ENCODE peak calls at places on chromosome 13, in eight cellular contexts. G is lower leg skin, O is IMR-90, D is NB4, B is heart left ventricle, K is A549, I is transverse colon, N is sigmoid colon. R is an unnamed sample.

GRCh38 chr13:75870397-75870801 is 234.3 kb downstream of the LMO7 start:
- DNase-seq in K (peak), I (no peak), O (peak), B (no peak), N (no peak), D (peak), G (no peak), R (peak)

GRCh38 chr13:87093399-87093798 is 577.8 kb upstream of the SLITRK5 start:
- DNase-seq in B (no peak), G (no peak), N (no peak), K (no peak), D (no peak), O (peak), I (no peak), R (no peak)

GRCh38 chr13:35356572-35356971 is 119.9 kb downstream of the MAB21L1 start:
- DNase-seq in G (no peak), N (no peak), D (peak), O (no peak), I (no peak), B (no peak), K (no peak), R (no peak)

GRCh38 chr13:34591801-34592454 is 350.1 kb upstream of the NBEA start:
- DNase-seq in D (no peak), O (no peak), B (peak), G (peak), I (no peak), N (no peak), K (no peak), R (no peak)

GRCh38 chr13:28854657-28855056 is 34.5 kb downstream of the MTUS2 start:
- DNase-seq in N (no peak), O (no peak), B (no peak), K (no peak), D (no peak), G (no peak), I (no peak), R (no peak)

GRCh38 chr13:59533561-59534337 is 630.0 kb downstream of the DIAPH3 start:
- DNase-seq in K (peak), D (no peak), N (no peak), G (no peak), O (peak), I (no peak), B (no peak), R (no peak)

GRCh38 chr13:33252103-33252502 is 33.5 kb downstream of the STARD13 start:
- DNase-seq in O (no peak), K (no peak), G (no peak), I (no peak), N (no peak), D (no peak), B (peak), R (no peak)

GRCh38 chr13:96816261-96816660 is 178.0 kb downstream of the OXGR1 start:
- DNase-seq in O (no peak), G (peak), D (no peak), I (no peak), N (no peak), B (peak), K (no peak), R (no peak)

GRCh38 chr13:76903544-76904162 is 17.4 kb upstream of the KCTD12 start:
- DNase-seq in D (peak), O (peak), I (peak), B (peak), G (peak), K (peak), N (peak), R (peak)

GRCh38 chr13:37602743-37603381 is 4.3 kb upstream of the POSTN start:
- DNase-seq in N (no peak), O (peak), B (no peak), I (no peak), K (no peak), D (peak), G (no peak), R (no peak)

GRCh38 chr13:21675095-21676007 is 4.5 kb downstream of the FGF9 start:
- DNase-seq in I (peak), O (no peak), B (peak), D (peak), N (peak), K (no peak), G (no peak), R (no peak)
- TF ChIP-seq POLR2A in I (no peak), O (no peak), B (no peak), D (no peak), N (no peak), K (no peak), G (no peak), R (no peak)

GRCh38 chr13:82370306-82370705 is 1512.0 kb downstream of the SLITRK1 start:
- DNase-seq in K (no peak), I (no peak), D (no peak), N (no peak), O (no peak), G (no peak), B (no peak), R (no peak)

GRCh38 chr13:82364525-82364924 is 1517.7 kb downstream of the SLITRK1 start:
- DNase-seq in N (no peak), I (no peak), G (no peak), K (no peak), B (no peak), D (no peak), O (no peak), R (no peak)
- TF ChIP-seq POLR2A in N (no peak), I (no peak), G (no peak), K (no peak), B (no peak), D (no peak), O (no peak), R (no peak)

DNA sequence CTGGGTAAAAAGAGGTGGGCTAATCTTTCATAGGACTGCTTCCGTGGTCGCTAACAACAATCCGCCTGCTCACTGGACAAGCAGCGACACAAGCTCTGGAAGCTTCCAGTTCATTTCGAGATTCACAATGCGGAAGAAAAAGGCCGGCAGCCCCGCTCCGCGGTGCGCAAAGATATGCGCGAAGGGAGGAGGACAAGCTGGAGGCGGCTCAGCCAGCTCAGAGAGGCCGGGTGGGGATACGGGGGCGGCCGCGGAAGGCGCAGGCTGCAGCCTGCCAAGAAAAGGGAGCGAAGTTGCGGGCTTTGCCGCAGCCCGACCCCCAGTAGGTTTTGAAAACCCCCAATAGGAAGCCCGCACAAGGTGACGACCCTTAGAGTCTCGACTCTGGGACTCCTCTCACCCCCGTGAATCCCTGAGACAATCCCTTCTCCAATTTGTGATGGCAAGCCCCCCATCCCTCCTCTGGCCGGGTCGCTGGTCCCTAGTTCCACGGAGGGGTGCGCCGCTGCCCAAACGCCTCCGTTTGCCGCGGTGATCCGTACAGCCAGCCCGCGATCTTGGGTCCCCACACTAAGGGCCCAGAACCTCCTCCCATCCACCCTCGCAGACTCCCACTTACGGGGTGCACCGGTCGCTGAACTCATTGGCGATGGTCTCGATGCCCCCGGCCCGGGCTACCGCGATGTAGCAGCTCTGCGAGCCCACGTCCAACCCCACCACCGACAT is 684 bp downstream of the HSPH1 start:
- DNase-seq in O (peak), N (peak), D (peak), G (peak), I (peak), K (peak), B (peak), R (peak)
- TF ChIP-seq POLR2A in O (peak), N (no peak), D (no peak), G (no peak), I (peak), K (no peak), B (no peak), R (no peak)

GRCh38 chr13:94761407-94761806 is 49.1 kb upstream of the SOX21 start:
- DNase-seq in K (no peak), G (no peak), N (no peak), B (no peak), D (no peak), O (no peak), I (no peak), R (no peak)

GRCh38 chr13:94765814-94766213 is 53.5 kb upstream of the SOX21 start:
- DNase-seq in O (no peak), B (no peak), N (no peak), G (no peak), I (no peak), K (peak), D (no peak), R (no peak)

GRCh38 chr13:94759120-94759728 is 46.9 kb upstream of the SOX21 start:
- DNase-seq in G (no peak), K (no peak), B (no peak), N (no peak), I (no peak), O (no peak), D (no peak), R (no peak)

DNA sequence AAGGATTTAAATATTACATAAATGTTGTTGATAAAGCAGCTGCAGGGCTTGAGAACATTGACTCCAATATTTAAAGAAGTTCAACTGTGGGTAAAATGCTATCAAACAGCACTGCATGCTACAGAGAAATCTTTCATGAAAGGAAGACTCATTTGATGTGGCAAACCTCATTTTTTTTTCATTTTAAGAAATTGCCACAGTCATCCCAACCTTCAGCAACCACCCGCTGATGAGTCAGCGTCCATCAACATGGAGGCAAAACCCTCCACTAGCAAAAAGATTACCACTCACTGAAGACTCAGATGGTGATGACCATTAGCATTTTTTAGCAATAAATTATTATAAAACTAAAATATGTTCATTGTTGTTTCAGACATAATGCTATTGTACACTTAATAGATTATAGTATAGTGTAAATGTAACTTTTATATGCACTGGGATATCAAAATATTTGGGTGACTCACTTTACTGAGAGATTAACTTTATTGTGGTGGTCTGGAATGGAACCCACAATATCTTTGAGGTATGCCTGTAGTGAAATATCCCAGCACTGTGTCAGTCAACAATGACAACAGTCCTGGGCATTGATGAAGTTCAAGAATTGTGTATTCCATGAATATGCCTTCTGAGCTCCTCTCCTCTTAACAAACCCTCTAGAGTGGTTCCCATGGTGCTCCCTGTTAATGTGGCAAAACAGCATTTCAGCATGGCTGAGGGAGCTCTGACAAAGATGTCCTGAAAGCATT is 52.4 kb upstream of the SOX21 start:
- DNase-seq in D (peak), O (no peak), G (no peak), K (no peak), N (no peak), I (no peak), B (no peak), R (no peak)
- TF ChIP-seq POLR2A in D (no peak), O (no peak), G (no peak), K (no peak), N (no peak), I (no peak), B (no peak), R (no peak)

DNA sequence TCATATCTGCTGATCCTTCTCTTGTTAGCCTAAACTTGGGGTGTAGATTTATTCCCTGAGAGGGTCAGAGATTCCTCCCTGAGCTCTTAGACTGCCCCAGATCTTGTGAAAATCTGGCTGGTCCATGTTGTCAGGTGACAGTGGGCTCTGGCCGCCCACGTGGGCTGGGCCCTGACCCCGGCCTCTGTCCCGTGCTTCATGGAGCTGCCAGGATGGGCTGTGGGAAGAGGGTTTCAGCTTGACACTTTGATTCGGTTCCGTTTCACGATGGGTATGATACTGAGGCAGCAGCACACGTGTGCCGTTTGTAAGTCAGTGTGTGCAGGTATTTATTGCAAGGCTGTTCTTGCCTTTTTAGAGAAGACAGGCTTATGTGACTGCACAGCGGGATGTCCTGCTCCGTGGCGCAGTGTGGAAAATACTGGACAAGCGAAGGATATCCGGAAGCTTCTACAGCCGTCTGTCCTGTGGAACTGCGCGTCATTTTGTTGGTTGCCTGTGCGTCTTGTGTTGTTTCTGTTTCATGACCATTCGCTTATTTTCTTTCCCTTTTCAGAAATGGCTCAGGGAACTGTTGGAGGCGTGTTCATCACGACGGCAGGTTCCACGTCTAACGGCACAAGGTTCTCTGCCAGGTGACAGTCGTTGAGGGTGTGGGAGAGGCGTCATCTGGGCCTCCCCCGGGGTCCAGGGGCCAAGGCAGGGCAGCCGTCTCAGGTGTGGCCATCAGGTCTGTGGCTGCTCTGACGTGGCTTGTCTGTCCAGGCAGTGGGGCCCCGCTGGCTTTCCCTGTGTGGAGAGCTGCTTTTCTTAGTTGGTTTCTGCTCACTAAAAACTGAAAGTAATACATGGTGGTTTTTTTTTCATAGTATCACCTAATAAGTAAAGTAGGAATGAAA is 20.5 kb downstream of the ATP4B start:
- DNase-seq in D (no peak), K (no peak), B (peak), O (no peak), I (peak), G (peak), N (peak), R (no peak)
- TF ChIP-seq POLR2A in D (no peak), K (no peak), B (no peak), O (no peak), I (no peak), G (no peak), N (no peak), R (no peak)

GRCh38 chr13:49499889-49500660 is 4.3 kb downstream of the PHF11 start:
- DNase-seq in D (no peak), K (no peak), I (no peak), N (no peak), O (peak), B (no peak), G (no peak), R (no peak)

GRCh38 chr13:49497272-49497671 is 1.5 kb downstream of the PHF11 start:
- DNase-seq in K (no peak), G (no peak), O (no peak), D (no peak), B (no peak), I (no peak), N (no peak), R (no peak)

GRCh38 chr13:49494645-49495044 is 1.1 kb upstream of the PHF11 start:
- DNase-seq in G (no peak), N (no peak), K (no peak), O (no peak), I (no peak), D (peak), B (no peak), R (peak)

GRCh38 chr13:49498211-49498610 is 2.5 kb downstream of the PHF11 start:
- DNase-seq in K (no peak), G (no peak), O (no peak), B (no peak), I (no peak), D (no peak), N (no peak), R (no peak)

GRCh38 chr13:49495783-49496762 is at the start of gene PHF11:
- DNase-seq in D (peak), I (peak), K (peak), N (peak), B (peak), G (peak), O (peak), R (peak)
- TF ChIP-seq POLR2A in D (peak), I (peak), K (peak), N (peak), B (no peak), G (no peak), O (peak), R (peak)

DNA sequence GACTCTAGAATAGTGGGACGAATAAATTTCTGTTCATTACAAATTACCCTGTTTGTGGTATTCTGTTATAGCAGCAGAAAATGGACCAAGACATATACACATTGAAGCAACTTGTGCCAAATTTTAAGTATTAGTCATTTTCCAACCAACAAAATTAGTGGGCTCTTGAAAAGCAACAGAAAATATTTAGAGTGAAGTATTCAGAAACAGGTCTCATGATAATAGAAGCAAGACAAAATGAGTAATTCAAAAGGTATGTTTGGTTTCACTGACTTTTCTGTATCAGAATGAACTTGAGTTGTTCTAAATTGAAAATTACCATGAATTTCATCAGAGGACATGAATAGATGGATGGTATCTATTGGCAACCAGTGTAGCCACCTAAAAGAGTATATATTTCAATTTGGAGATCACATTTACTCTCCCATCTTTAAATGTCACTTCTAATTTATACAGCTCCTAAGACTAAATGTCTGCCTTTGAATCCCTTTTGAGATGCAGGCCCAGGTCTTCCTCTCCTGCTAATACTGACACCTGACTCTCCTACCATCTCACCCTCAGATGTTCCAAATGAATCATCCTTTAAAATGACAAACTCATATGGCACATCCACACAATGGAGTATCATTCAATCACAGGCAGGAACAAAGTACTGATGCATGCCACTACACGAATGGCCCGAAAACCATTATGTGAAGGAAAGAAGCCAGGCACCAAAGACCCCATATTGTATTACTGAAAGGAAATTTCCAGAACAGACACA is 40.7 kb upstream of the DOCK9 start:
- DNase-seq in N (no peak), O (peak), G (no peak), D (no peak), K (no peak), B (no peak), I (no peak), R (no peak)
- TF ChIP-seq POLR2A in N (no peak), O (no peak), G (no peak), D (no peak), K (no peak), B (no peak), I (no peak), R (no peak)